ENCODE peak calls at places on chromosome 14, in five cellular contexts. H, N, Y, W and C are unnamed samples.
A peak's percentile ranks its signal among the peaks of the same experiment; 100 is the strongest.

GRCh38 chr14:44490966-44491365 is 16.1 kb downstream of the FSCB start:
- DNase-seq in H (no peak), N (peak; percentile 49), Y (no peak), W (no peak), C (no peak)

GRCh38 chr14:62084020-62084419 is 321.8 kb downstream of the SNAPC1 start:
- DNase-seq in H (no peak), N (no peak), Y (no peak), W (no peak), C (no peak)

GRCh38 chr14:74409441-74409840 is 16.6 kb downstream of the SYNDIG1L start:
- DNase-seq in H (no peak), N (no peak), Y (no peak), W (no peak), C (no peak)

GRCh38 chr14:30528778-30529642 is 29.9 kb upstream of the G2E3 start:
- DNase-seq in H (no peak), N (no peak), Y (no peak), W (no peak), C (no peak)

GRCh38 chr14:69413483-69413882 is 15.0 kb downstream of the SLC39A9 start:
- DNase-seq in H (no peak), N (no peak), Y (no peak), W (no peak), C (no peak)

GRCh38 chr14:56487090-56487667 is 92.4 kb upstream of the TMEM260 start:
- DNase-seq in H (no peak), N (peak; percentile 68), Y (no peak), W (no peak), C (no peak)

GRCh38 chr14:94392510-94392935 is 4.1 kb upstream of the SERPINA1 start:
- DNase-seq in H (no peak), N (peak; percentile 2), Y (no peak), W (peak; percentile 31), C (no peak)

GRCh38 chr14:85764809-85765208 is 234.9 kb downstream of the FLRT2 start:
- DNase-seq in H (no peak), N (peak; percentile 6), Y (no peak), W (peak; percentile 63), C (no peak)

GRCh38 chr14:51422704-51423103 is 182.7 kb downstream of the TMX1 start:
- DNase-seq in H (no peak), N (no peak), Y (no peak), W (no peak), C (no peak)

GRCh38 chr14:66361013-66361412 is 125.2 kb upstream of the CCDC196 start:
- DNase-seq in H (no peak), N (no peak), Y (no peak), W (no peak), C (no peak)

GRCh38 chr14:68939893-68940613 is 39.0 kb downstream of the ACTN1 start:
- DNase-seq in H (peak; percentile 48), N (peak; percentile 68), Y (peak; percentile 66), W (peak; percentile 99), C (no peak)

GRCh38 chr14:22829661-22830328 is at the start of gene MRPL52:
- DNase-seq in H (peak; percentile 90), N (peak; percentile 92), Y (peak; percentile 92), W (peak; percentile 83), C (peak; percentile 91)

DNA sequence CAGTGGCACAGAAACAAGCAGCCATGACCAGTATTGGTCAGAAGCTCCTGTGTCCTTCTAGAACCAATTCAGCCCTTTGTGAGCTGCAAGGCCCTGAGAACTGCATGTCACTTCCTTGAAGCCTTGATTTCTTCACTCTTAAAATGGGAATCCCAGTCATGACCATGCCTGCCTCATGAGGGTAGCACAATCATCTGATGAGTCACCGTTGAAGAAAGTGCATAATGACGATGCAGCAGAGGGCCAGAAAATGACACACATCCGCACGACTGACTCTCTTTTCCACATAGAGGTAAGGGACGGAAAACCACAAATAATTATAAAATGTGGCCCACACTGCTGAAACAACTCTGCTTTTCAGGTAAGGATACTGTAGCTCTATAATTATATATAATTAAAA is 777.4 kb downstream of the BCL11B start:
- DNase-seq in H (no peak), N (peak; percentile 7), Y (no peak), W (no peak), C (no peak)
- TF ChIP-seq CTCF in H (no peak), N (no peak), Y (no peak), W (no peak), C (no peak)

GRCh38 chr14:53325176-53325806 is 172.2 kb upstream of the DDHD1 start:
- DNase-seq in H (no peak), N (peak; percentile 27), Y (peak; percentile 30), W (no peak), C (no peak)
- TF ChIP-seq CTCF in H (no peak), N (peak; percentile 52), Y (peak; percentile 42), W (peak; percentile 62), C (peak; percentile 33)

DNA sequence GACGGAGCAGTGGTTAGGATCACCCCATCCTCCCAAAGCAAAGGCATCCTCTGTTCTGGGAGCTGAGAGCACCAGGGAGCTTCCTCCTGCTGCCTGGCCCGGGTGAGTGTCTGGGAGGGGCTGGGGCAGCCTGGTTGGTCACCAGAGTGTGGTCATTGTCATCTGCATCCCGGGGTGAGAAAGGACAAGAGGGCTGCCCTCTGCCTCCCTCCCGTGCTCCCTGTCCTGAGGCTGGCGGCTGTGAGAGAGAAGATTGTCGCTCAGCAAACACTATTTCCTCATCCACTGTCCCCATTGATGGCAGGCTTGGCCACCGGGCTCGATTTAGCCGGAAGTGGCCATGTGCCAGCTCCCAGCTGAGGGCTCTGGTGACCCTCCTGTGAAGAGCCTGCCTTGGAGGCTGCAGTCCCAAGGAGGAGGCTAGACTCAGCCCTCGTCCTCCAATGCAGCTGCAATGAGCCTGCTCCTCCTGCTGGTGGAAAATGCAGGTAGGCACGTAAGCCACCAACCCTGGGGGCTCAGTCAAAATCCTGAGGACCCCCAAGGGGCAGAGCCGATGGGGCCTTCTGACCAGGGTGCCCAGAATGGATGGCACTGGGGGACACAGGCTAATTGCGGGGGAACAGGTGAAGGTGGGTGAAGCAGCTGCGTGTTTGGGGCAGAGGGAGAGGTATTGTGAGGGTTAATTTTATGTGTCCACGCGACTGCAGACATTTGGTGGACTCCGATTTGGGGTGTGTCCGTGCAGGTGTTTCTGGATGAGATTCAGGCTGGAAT is 155.7 kb downstream of the KIF26A start:
- DNase-seq in H (no peak), N (peak; percentile 29), Y (no peak), W (no peak), C (no peak)
- TF ChIP-seq CTCF in H (no peak), N (peak; percentile 68), Y (peak; percentile 12), W (no peak), C (no peak)

DNA sequence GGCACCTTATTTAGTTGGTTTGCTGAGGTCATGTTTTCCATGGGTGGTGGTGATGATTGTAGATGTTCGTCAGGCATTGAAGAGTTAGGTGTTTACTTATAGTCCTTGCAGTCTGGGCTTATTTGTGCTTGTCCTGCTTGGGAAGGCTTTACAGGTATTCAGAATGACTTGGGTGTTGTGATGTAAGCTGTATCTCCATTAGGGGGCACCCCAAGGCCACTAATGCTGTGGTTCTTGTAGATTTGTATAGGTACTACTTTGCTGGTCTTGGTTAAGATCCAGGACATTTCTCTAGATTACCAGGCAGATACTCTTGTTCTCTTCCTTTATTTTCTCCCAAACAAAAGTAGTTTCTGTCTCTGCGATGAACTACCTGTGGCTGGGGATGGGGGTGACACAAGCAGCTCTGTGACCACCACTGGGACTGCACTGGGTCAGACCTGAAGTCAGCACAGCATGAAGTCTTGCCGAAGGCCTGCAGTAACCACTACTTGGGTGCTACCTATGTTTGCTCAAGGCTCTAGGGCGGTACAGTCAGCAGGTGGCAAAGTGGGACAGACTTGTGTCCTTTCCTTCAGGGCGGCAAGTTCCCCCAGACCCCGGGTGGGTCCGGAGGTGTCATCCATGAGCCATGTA is 35.8 kb upstream of the FBXO33 start:
- DNase-seq in H (no peak), N (peak; percentile 59), Y (peak; percentile 42), W (peak; percentile 57), C (no peak)
- TF ChIP-seq CTCF in H (no peak), N (peak; percentile 73), Y (peak; percentile 52), W (peak; percentile 64), C (peak; percentile 59)